ENCODE peak calls at places on chromosome 22, in seven cellular contexts. B, W, U, Z, V, J and Q are unnamed samples.
A peak's percentile ranks its signal among the peaks of the same experiment; 100 is the strongest.

GRCh38 chr22:27750866-27751265 is 50.7 kb downstream of the MN1 start:
- DNase-seq in W (no peak), B (no peak), J (no peak), U (no peak), Z (no peak), V (peak; percentile 66), Q (no peak)

GRCh38 chr22:25172153-25172552 is 27.5 kb upstream of the CRYBB3 start:
- DNase-seq in Z (no peak), U (peak; percentile 28), V (no peak), W (no peak), J (no peak), B (no peak), Q (no peak)

GRCh38 chr22:26893034-26893710 is 235.8 kb downstream of the MIAT start:
- DNase-seq in W (no peak), Z (no peak), U (no peak), B (no peak), V (no peak), J (peak; percentile 19), Q (no peak)

GRCh38 chr22:34416321-34416900 is 496.1 kb upstream of the LARGE1 start:
- DNase-seq in B (no peak), U (no peak), W (no peak), V (no peak), J (peak; percentile 5), Z (no peak), Q (no peak)

GRCh38 chr22:47918276-47918928 is 1156.0 kb downstream of the TBC1D22A start:
- DNase-seq in V (no peak), Z (no peak), J (no peak), B (no peak), W (no peak), U (no peak), Q (no peak)

GRCh38 chr22:25582946-25583345 is 18.5 kb downstream of the GRK3 start:
- DNase-seq in W (no peak), V (no peak), B (no peak), Z (no peak), U (no peak), J (no peak), Q (no peak)

GRCh38 chr22:27809226-27809625 is 7.7 kb upstream of the MN1 start:
- DNase-seq in Z (no peak), W (no peak), U (no peak), V (no peak), J (no peak), B (no peak), Q (no peak)

GRCh38 chr22:48235744-48236143 is 1473.3 kb downstream of the TBC1D22A start:
- DNase-seq in U (no peak), J (no peak), V (no peak), W (no peak), B (no peak), Z (no peak), Q (no peak)

GRCh38 chr22:27655582-27656185 is 145.9 kb downstream of the MN1 start:
- DNase-seq in Z (no peak), W (no peak), B (no peak), V (no peak), U (no peak), J (no peak), Q (no peak)

GRCh38 chr22:35480627-35481565 is 59.7 kb upstream of the RASD2 start:
- DNase-seq in W (no peak), B (no peak), V (no peak), J (no peak), Z (no peak), U (no peak), Q (no peak)

GRCh38 chr22:36329217-36330078 is 58.3 kb downstream of the MYH9 start:
- DNase-seq in W (peak; percentile 97), V (peak; percentile 91), J (peak; percentile 99), B (peak; percentile 78), U (peak; percentile 63), Z (peak; percentile 75), Q (peak; percentile 57)

GRCh38 chr22:30078320-30079311 is 1.6 kb upstream of the HORMAD2 start:
- DNase-seq in J (peak; percentile 51), U (no peak), W (no peak), Z (no peak), V (no peak), B (no peak), Q (no peak)

GRCh38 chr22:36368359-36368983 is 19.3 kb downstream of the MYH9 start:
- DNase-seq in B (no peak), U (no peak), V (no peak), J (peak; percentile 98), Z (peak; percentile 84), W (no peak), Q (peak; percentile 86)

GRCh38 chr22:36423461-36424404 is 36.0 kb upstream of the MYH9 start:
- DNase-seq in J (peak; percentile 38), Z (no peak), B (no peak), W (no peak), U (no peak), V (no peak), Q (no peak)

GRCh38 chr22:19407649-19408606 is 23.6 kb downstream of the HIRA start:
- DNase-seq in J (no peak), Z (no peak), U (peak; percentile 78), B (no peak), V (no peak), W (no peak), Q (no peak)

GRCh38 chr22:27833803-27834202 is 32.2 kb upstream of the MN1 start:
- DNase-seq in Z (no peak), V (no peak), B (no peak), W (no peak), U (no peak), J (no peak), Q (no peak)

GRCh38 chr22:32660292-32660691 is 141.2 kb upstream of the TIMP3 start:
- DNase-seq in B (no peak), U (peak; percentile 73), W (peak; percentile 83), J (peak; percentile 90), V (peak; percentile 80), Z (peak; percentile 36), Q (peak; percentile 49)

GRCh38 chr22:19793656-19794310 is 33.2 kb downstream of the TBX1 start:
- DNase-seq in V (no peak), U (no peak), Z (no peak), W (no peak), J (no peak), B (no peak), Q (no peak)

GRCh38 chr22:23431337-23432072 is 148.6 kb downstream of the IGLL1 start:
- DNase-seq in Z (no peak), V (no peak), B (no peak), U (peak; percentile 15), J (no peak), W (no peak), Q (no peak)

GRCh38 chr22:36117053-36117554 is 43.5 kb downstream of the APOL3 start:
- DNase-seq in U (peak; percentile 22), V (no peak), Z (no peak), B (no peak), J (no peak), W (no peak), Q (no peak)

GRCh38 chr22:38756631-38757463 is 1.0 kb upstream of the SUN2 start:
- DNase-seq in V (no peak), J (no peak), Z (no peak), U (no peak), W (no peak), B (no peak), Q (no peak)

GRCh38 chr22:37282385-37282677 is at the start of gene CYTH4:
- DNase-seq in Z (no peak), V (peak; percentile 77), J (no peak), B (no peak), W (peak; percentile 79), U (peak; percentile 28), Q (no peak)

GRCh38 chr22:36540867-36541642 is 12.1 kb upstream of the EIF3D start:
- DNase-seq in J (peak; percentile 55), B (no peak), Z (no peak), W (no peak), V (no peak), U (no peak), Q (no peak)

GRCh38 chr22:36239150-36239400 is 252 bp downstream of the APOL2 start:
- DNase-seq in Z (no peak), U (no peak), B (no peak), J (no peak), W (no peak), V (no peak), Q (peak; percentile 29)

GRCh38 chr22:48492371-48493320 is 1335.0 kb downstream of the BRD1 start:
- DNase-seq in B (no peak), J (peak; percentile 79), V (peak; percentile 61), U (peak; percentile 74), Z (peak; percentile 40), W (peak; percentile 43), Q (peak; percentile 62)

GRCh38 chr22:48695251-48695650 is 1132.4 kb downstream of the BRD1 start:
- DNase-seq in W (no peak), V (no peak), B (no peak), U (no peak), J (no peak), Z (no peak), Q (no peak)

GRCh38 chr22:36541831-36542391 is 12.9 kb upstream of the EIF3D start:
- DNase-seq in W (no peak), Z (no peak), U (no peak), J (no peak), V (no peak), B (no peak), Q (no peak)

GRCh38 chr22:19178659-19179471 is at the start of gene SLC25A1:
- DNase-seq in J (peak; percentile 96), V (peak; percentile 96), B (peak; percentile 59), U (peak; percentile 98), W (peak; percentile 95), Z (peak; percentile 52), Q (peak; percentile 95)

GRCh38 chr22:19497245-19497644 is 17.5 kb downstream of the CDC45 start:
- DNase-seq in B (no peak), V (peak; percentile 43), U (no peak), W (peak; percentile 50), Z (no peak), J (no peak), Q (no peak)

GRCh38 chr22:50310209-50310722 is 2.8 kb upstream of the PLXNB2 start:
- DNase-seq in U (no peak), B (no peak), V (no peak), W (no peak), Z (no peak), J (peak; percentile 27), Q (no peak)
- H3K4me1 ChIP-seq in U (peaks cover 26% of the 10 kb centered on the region), B (peaks cover 29% of the 10 kb centered on the region), V (peaks cover 28% of the 10 kb centered on the region), W (peaks cover 14% of the 10 kb centered on the region), Z (peaks cover 33% of the 10 kb centered on the region), J (peaks cover 13% of the 10 kb centered on the region), Q (peaks cover 10% of the 10 kb centered on the region)

DNA sequence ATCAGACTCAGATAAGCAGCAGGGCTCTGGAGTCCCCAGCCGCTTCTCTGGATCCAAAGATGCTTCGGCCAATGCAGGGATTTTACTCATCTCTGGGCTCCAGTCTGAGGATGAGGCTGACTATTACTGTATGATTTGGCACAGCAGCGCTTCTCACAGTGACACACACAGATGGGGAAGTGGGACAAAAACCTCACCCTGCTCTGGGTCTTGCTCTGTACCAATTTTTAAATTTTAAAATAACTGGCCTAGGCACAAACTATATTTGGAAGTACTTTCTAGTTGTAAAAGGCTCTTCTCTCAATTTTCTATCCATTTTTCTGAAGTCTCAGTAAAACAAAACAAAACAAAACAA is 131.7 kb downstream of the VPREB1 start:
- DNase-seq in U (no peak), B (no peak), V (no peak), Z (no peak), J (no peak), W (no peak), Q (no peak)
- H3K4me1 ChIP-seq in U (no peaks in the 10 kb centered on the region), B (no peaks in the 10 kb centered on the region), V (no peaks in the 10 kb centered on the region), Z (no peaks in the 10 kb centered on the region), J (no peaks in the 10 kb centered on the region), W (no peaks in the 10 kb centered on the region), Q (no peaks in the 10 kb centered on the region)

GRCh38 chr22:44712962-44713361 is 11.0 kb downstream of the PRR5 start:
- DNase-seq in U (no peak), B (no peak), W (no peak), Z (no peak), J (no peak), V (no peak), Q (no peak)
- H3K4me1 ChIP-seq in U (no peaks in the 10 kb centered on the region), B (no peaks in the 10 kb centered on the region), W (no peaks in the 10 kb centered on the region), Z (peaks cover 8% of the 10 kb centered on the region), J (no peaks in the 10 kb centered on the region), V (no peaks in the 10 kb centered on the region), Q (no peaks in the 10 kb centered on the region)

GRCh38 chr22:46574993-46575914 is 37.8 kb upstream of the CELSR1 start:
- DNase-seq in U (peak; percentile 80), Z (no peak), J (peak; percentile 41), B (no peak), V (no peak), W (no peak), Q (no peak)
- H3K4me1 ChIP-seq in U (peaks cover 70% of the 10 kb centered on the region), Z (peaks cover 24% of the 10 kb centered on the region), J (peaks cover 11% of the 10 kb centered on the region), B (peaks cover 32% of the 10 kb centered on the region), V (peaks cover 30% of the 10 kb centered on the region), W (peaks cover 26% of the 10 kb centered on the region), Q (peaks cover 8% of the 10 kb centered on the region)